ENCODE peak calls at places on chromosomes 2 and 18, in ten cellular contexts. Y, O, B, H, L, M, R, P, V and W are unnamed samples. For H3K27me3, the result is how much of the 10 kb centered on the place peaks cover.

GRCh38 chr18:74460825-74461224 is 3.7 kb upstream of the DIPK1C start:
- DNase-seq in Y (no peak), O (no peak), B (no peak), H (no peak), L (no peak), M (no peak), R (no peak), P (no peak), V (no peak), W (no peak)

GRCh38 chr18:48719988-48720654 is 181.3 kb downstream of the CTIF start:
- DNase-seq in Y (peak), O (no peak), B (no peak), H (no peak), L (no peak), M (no peak), R (no peak), P (no peak), V (no peak), W (no peak)

GRCh38 chr2:160210599-160211138 is 10.6 kb upstream of the ITGB6 start:
- DNase-seq in Y (peak), O (peak), B (peak), H (peak), L (peak), M (peak), R (peak), P (peak), V (peak), W (peak)

GRCh38 chr2:196294510-196294909 is 123.1 kb upstream of the STK17B start:
- DNase-seq in Y (no peak), O (no peak), B (no peak), H (no peak), L (no peak), M (no peak), R (no peak), P (no peak), V (no peak), W (no peak)

GRCh38 chr2:78127428-78127827 is 605.3 kb upstream of the LRRTM4 start:
- DNase-seq in Y (no peak), O (no peak), B (no peak), H (no peak), L (no peak), M (no peak), R (no peak), P (no peak), V (no peak), W (no peak)

GRCh38 chr18:32974421-32975165 is 201.8 kb upstream of the KLHL14 start:
- DNase-seq in Y (peak), O (no peak), B (no peak), H (no peak), L (no peak), M (no peak), R (no peak), P (no peak), V (no peak), W (peak)

GRCh38 chr2:85785027-85785822 is 31.4 kb downstream of the ATOH8 start:
- DNase-seq in Y (peak), O (no peak), B (peak), H (no peak), L (no peak), M (peak), R (peak), P (no peak), V (no peak), W (no peak)

GRCh38 chr2:70367722-70368323 is 66.0 kb upstream of the FAM136A start:
- DNase-seq in Y (peak), O (no peak), B (peak), H (peak), L (no peak), M (no peak), R (no peak), P (no peak), V (peak), W (no peak)

GRCh38 chr2:26812731-26813130 is 26.9 kb downstream of the CENPA start:
- DNase-seq in Y (no peak), O (no peak), B (no peak), H (no peak), L (no peak), M (no peak), R (no peak), P (no peak), V (no peak), W (no peak)

GRCh38 chr18:37334494-37335125 is 231.0 kb downstream of the CELF4 start:
- DNase-seq in Y (peak), O (no peak), B (peak), H (no peak), L (no peak), M (no peak), R (no peak), P (no peak), V (no peak), W (no peak)

GRCh38 chr2:237073552-237073951 is 12.1 kb upstream of the COPS8 start:
- DNase-seq in Y (peak), O (no peak), B (no peak), H (no peak), L (no peak), M (no peak), R (no peak), P (no peak), V (no peak), W (no peak)

GRCh38 chr2:63856302-63856600 is 14.6 kb downstream of the UGP2 start:
- DNase-seq in Y (no peak), O (no peak), B (no peak), H (no peak), L (no peak), M (no peak), R (no peak), P (no peak), V (no peak), W (no peak)

GRCh38 chr2:235144291-235144690 is 192.5 kb downstream of the SH3BP4 start:
- DNase-seq in Y (no peak), O (no peak), B (no peak), H (no peak), L (no peak), M (no peak), R (no peak), P (no peak), V (no peak), W (no peak)

GRCh38 chr2:152421521-152422367 is 86.8 kb downstream of the FMNL2 start:
- DNase-seq in Y (peak), O (peak), B (no peak), H (peak), L (no peak), M (no peak), R (peak), P (no peak), V (peak), W (peak)

GRCh38 chr2:127615511-127616166 is 30.3 kb upstream of the GPR17 start:
- DNase-seq in Y (peak), O (no peak), B (peak), H (no peak), L (no peak), M (no peak), R (no peak), P (no peak), V (no peak), W (no peak)

GRCh38 chr2:85560812-85561279 is 447 bp downstream of the GGCX start:
- DNase-seq in Y (no peak), O (no peak), B (no peak), H (no peak), L (no peak), M (no peak), R (no peak), P (no peak), V (no peak), W (no peak)

GRCh38 chr2:47675196-47675825 is 107.6 kb upstream of the MSH6 start:
- DNase-seq in Y (no peak), O (no peak), B (no peak), H (no peak), L (no peak), M (no peak), R (no peak), P (no peak), V (no peak), W (no peak)

GRCh38 chr18:56748698-56749268 is 97.6 kb downstream of the WDR7 start:
- DNase-seq in Y (peak), O (no peak), B (peak), H (no peak), L (no peak), M (no peak), R (no peak), P (no peak), V (no peak), W (no peak)

GRCh38 chr2:30759481-30759880 is 47.8 kb downstream of the CAPN13 start:
- DNase-seq in Y (no peak), O (no peak), B (no peak), H (no peak), L (no peak), M (no peak), R (no peak), P (no peak), V (no peak), W (no peak)

GRCh38 chr2:10389596-10389995 is 58.5 kb downstream of the ODC1 start:
- DNase-seq in Y (no peak), O (no peak), B (no peak), H (no peak), L (no peak), M (no peak), R (no peak), P (no peak), V (no peak), W (no peak)

GRCh38 chr2:42128731-42129486 is 40.2 kb upstream of the EML4 start:
- DNase-seq in Y (peak), O (no peak), B (no peak), H (peak), L (no peak), M (no peak), R (no peak), P (no peak), V (no peak), W (peak)

GRCh38 chr2:127759931-127760330 is 51.0 kb downstream of the WDR33 start:
- DNase-seq in Y (peak), O (no peak), B (no peak), H (no peak), L (no peak), M (no peak), R (no peak), P (no peak), V (no peak), W (no peak)

GRCh38 chr2:220707261-220707660 is 864.8 kb downstream of the EPHA4 start:
- DNase-seq in Y (peak), O (no peak), B (no peak), H (no peak), L (no peak), M (no peak), R (no peak), P (no peak), V (no peak), W (no peak)

GRCh38 chr2:121019073-121019472 is 265.9 kb downstream of the TFCP2L1 start:
- DNase-seq in Y (no peak), O (no peak), B (peak), H (no peak), L (no peak), M (no peak), R (peak), P (no peak), V (no peak), W (no peak)

GRCh38 chr2:72781500-72781899 is 44.3 kb downstream of the EXOC6B start:
- DNase-seq in Y (peak), O (no peak), B (no peak), H (no peak), L (no peak), M (no peak), R (no peak), P (no peak), V (no peak), W (no peak)

GRCh38 chr2:9991829-9992273 is 40.4 kb downstream of the GRHL1 start:
- DNase-seq in Y (peak), O (no peak), B (no peak), H (no peak), L (no peak), M (no peak), R (no peak), P (no peak), V (no peak), W (no peak)

GRCh38 chr2:126507425-126507867 is 148.5 kb upstream of the GYPC start:
- DNase-seq in Y (no peak), O (no peak), B (peak), H (no peak), L (no peak), M (no peak), R (no peak), P (no peak), V (no peak), W (no peak)

GRCh38 chr18:12102136-12102842 is 8.6 kb downstream of the ANKRD62 start:
- DNase-seq in Y (no peak), O (no peak), B (no peak), H (no peak), L (no peak), M (no peak), R (no peak), P (no peak), V (peak), W (no peak)

GRCh38 chr18:42644729-42645131 is 470.8 kb downstream of the RIT2 start:
- DNase-seq in Y (peak), O (no peak), B (no peak), H (no peak), L (no peak), M (no peak), R (no peak), P (no peak), V (no peak), W (no peak)

GRCh38 chr2:85899284-85899683 is 10.5 kb upstream of the ST3GAL5 start:
- DNase-seq in Y (no peak), O (no peak), B (no peak), H (no peak), L (no peak), M (no peak), R (no peak), P (no peak), V (no peak), W (no peak)

GRCh38 chr18:65257157-65257556 is 493.7 kb upstream of the CDH7 start:
- DNase-seq in Y (no peak), O (no peak), B (peak), H (no peak), L (no peak), M (no peak), R (no peak), P (no peak), V (no peak), W (no peak)

GRCh38 chr18:65260030-65260429 is 490.8 kb upstream of the CDH7 start:
- DNase-seq in Y (no peak), O (no peak), B (no peak), H (no peak), L (no peak), M (no peak), R (no peak), P (no peak), V (no peak), W (no peak)

GRCh38 chr18:65259403-65259802 is 491.4 kb upstream of the CDH7 start:
- DNase-seq in Y (no peak), O (no peak), B (no peak), H (no peak), L (no peak), M (no peak), R (no peak), P (no peak), V (no peak), W (no peak)

GRCh38 chr18:65255417-65255816 is 495.4 kb upstream of the CDH7 start:
- DNase-seq in Y (no peak), O (no peak), B (no peak), H (no peak), L (no peak), M (no peak), R (no peak), P (no peak), V (no peak), W (no peak)
- TF ChIP-seq CTCF in Y (no peak), O (no peak), B (peak), H (no peak), L (no peak), M (no peak), R (no peak), P (no peak), V (no peak), W (no peak)

GRCh38 chr2:219293736-219294201 is 14.6 kb downstream of the DNAJB2 start:
- DNase-seq in Y (no peak), O (no peak), B (no peak), H (no peak), L (no peak), M (no peak), R (no peak), P (no peak), V (peak), W (no peak)
- H3K27me3 ChIP-seq in Y (under half), O (under half), B (under half), H (under half), L (under half), M (under half), R (under half), P (under half), V (under half), W (under half)

GRCh38 chr2:174465327-174465726 is 21.5 kb downstream of the GPR155 start:
- DNase-seq in Y (no peak), O (no peak), B (peak), H (no peak), L (no peak), M (no peak), R (no peak), P (no peak), V (no peak), W (no peak)
- TF ChIP-seq CTCF in Y (no peak), O (no peak), B (no peak), H (no peak), L (no peak), M (no peak), R (no peak), P (no peak), V (no peak), W (no peak)

DNA sequence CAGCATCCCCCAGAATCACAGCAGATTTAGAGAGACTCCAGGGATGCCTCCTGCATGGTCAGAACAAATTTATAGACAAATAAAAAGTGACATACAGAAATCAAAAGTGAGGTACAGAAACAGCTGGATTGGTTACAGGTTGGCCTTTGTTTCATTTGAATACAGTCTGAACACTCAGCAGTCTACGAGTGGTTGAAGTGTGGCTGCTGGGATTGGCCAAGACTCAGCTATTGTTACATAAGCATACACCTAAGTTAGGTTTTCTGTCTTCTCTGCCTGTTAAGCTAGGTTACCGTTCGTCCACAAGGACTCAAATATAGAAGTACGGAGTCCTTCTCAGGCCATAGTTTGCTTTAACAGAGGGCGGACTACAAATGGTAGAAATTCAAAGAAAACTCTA is 262.4 kb upstream of the SLC14A2 start:
- DNase-seq in Y (no peak), O (no peak), B (no peak), H (no peak), L (no peak), M (no peak), R (no peak), P (no peak), V (no peak), W (no peak)
- H3K27me3 ChIP-seq in Y (under half), O (under half), B (under half), H (under half), L (under half), M (under half), R (under half), P (under half), V (under half), W (under half)

GRCh38 chr18:713135-713490 is 683 bp upstream of the ENOSF1 start:
- DNase-seq in Y (no peak), O (no peak), B (no peak), H (no peak), L (no peak), M (no peak), R (no peak), P (no peak), V (no peak), W (no peak)

GRCh38 chr18:711330-711692 is 1.1 kb downstream of the ENOSF1 start:
- DNase-seq in Y (no peak), O (no peak), B (peak), H (no peak), L (no peak), M (no peak), R (no peak), P (no peak), V (no peak), W (no peak)

GRCh38 chr18:710418-711300 is 1.8 kb downstream of the ENOSF1 start:
- DNase-seq in Y (no peak), O (no peak), B (no peak), H (no peak), L (no peak), M (no peak), R (no peak), P (no peak), V (no peak), W (no peak)

GRCh38 chr18:711693-712400 is 583 bp downstream of the ENOSF1 start:
- DNase-seq in Y (peak), O (peak), B (peak), H (peak), L (peak), M (peak), R (peak), P (peak), V (peak), W (peak)

GRCh38 chr18:712401-713134 is at the start of gene ENOSF1:
- DNase-seq in Y (peak), O (peak), B (peak), H (peak), L (peak), M (peak), R (peak), P (peak), V (peak), W (peak)
- TF ChIP-seq CTCF in Y (peak), O (peak), B (peak), H (peak), L (peak), M (peak), R (peak), P (peak), V (peak), W (peak)

GRCh38 chr2:71465356-71465755 is 12.0 kb downstream of the DYSF start:
- DNase-seq in Y (no peak), O (no peak), B (no peak), H (no peak), L (no peak), M (no peak), R (no peak), P (no peak), V (no peak), W (no peak)
- H3K27me3 ChIP-seq in Y (under half), O (under half), B (half or more), H (under half), L (under half), M (under half), R (under half), P (under half), V (under half), W (under half)